ENCODE peak calls at places on chromosomes 3 and 15, in ten cellular contexts. Q, F, N, E, R, Y, L, B, H and C are unnamed samples.
A peak's percentile ranks its signal among the peaks of the same experiment; 100 is the strongest.

GRCh38 chr15:22916606-22917350 is 63.4 kb downstream of the CYFIP1 start:
- DNase-seq in Q (no peak), F (no peak), N (no peak), E (no peak), R (no peak), Y (no peak), L (no peak), B (no peak), H (no peak), C (no peak)

GRCh38 chr3:146130881-146131371 is 30.1 kb downstream of the PLOD2 start:
- DNase-seq in Q (no peak), F (no peak), N (no peak), E (no peak), R (no peak), Y (no peak), L (no peak), B (no peak), H (no peak), C (no peak)

GRCh38 chr3:4956743-4957142 is 22.5 kb upstream of the BHLHE40 start:
- DNase-seq in Q (no peak), F (no peak), N (no peak), E (no peak), R (no peak), Y (no peak), L (no peak), B (no peak), H (no peak), C (no peak)

GRCh38 chr3:184143327-184143726 is 8.2 kb downstream of the EIF2B5 start:
- DNase-seq in Q (no peak), F (no peak), N (no peak), E (no peak), R (no peak), Y (no peak), L (no peak), B (no peak), H (no peak), C (peak; percentile 32)

GRCh38 chr3:135576786-135577185 is 388.7 kb upstream of the PPP2R3A start:
- DNase-seq in Q (no peak), F (no peak), N (no peak), E (no peak), R (no peak), Y (no peak), L (no peak), B (no peak), H (no peak), C (no peak)

GRCh38 chr3:147812186-147812911 is 403.2 kb downstream of the ZIC1 start:
- DNase-seq in Q (no peak), F (no peak), N (no peak), E (no peak), R (no peak), Y (no peak), L (no peak), B (no peak), H (no peak), C (no peak)

GRCh38 chr3:172102123-172102882 is 62.9 kb downstream of the FNDC3B start:
- DNase-seq in Q (peak; percentile 28), F (no peak), N (peak; percentile 53), E (no peak), R (no peak), Y (no peak), L (no peak), B (peak; percentile 50), H (no peak), C (peak; percentile 78)

GRCh38 chr3:125137432-125138033 is 75.0 kb downstream of the SLC12A8 start:
- DNase-seq in Q (no peak), F (peak; percentile 22), N (no peak), E (no peak), R (peak; percentile 47), Y (no peak), L (no peak), B (no peak), H (no peak), C (no peak)

GRCh38 chr15:89322822-89323221 is 11.8 kb downstream of the POLG start:
- DNase-seq in Q (no peak), F (no peak), N (no peak), E (no peak), R (no peak), Y (no peak), L (no peak), B (no peak), H (no peak), C (no peak)

GRCh38 chr3:172315401-172316091 is 132.7 kb downstream of the GHSR start:
- DNase-seq in Q (no peak), F (peak; percentile 39), N (no peak), E (no peak), R (no peak), Y (no peak), L (no peak), B (no peak), H (no peak), C (no peak)

GRCh38 chr15:63232943-63233342 is 43.5 kb downstream of the RAB8B start:
- DNase-seq in Q (no peak), F (no peak), N (no peak), E (no peak), R (no peak), Y (no peak), L (no peak), B (no peak), H (no peak), C (no peak)

GRCh38 chr3:188526057-188526456 is 372.1 kb downstream of the LPP start:
- DNase-seq in Q (no peak), F (peak; percentile 21), N (no peak), E (no peak), R (peak; percentile 27), Y (no peak), L (peak; percentile 66), B (no peak), H (no peak), C (no peak)

GRCh38 chr15:29170496-29170895 is 99.1 kb downstream of the NSMCE3 start:
- DNase-seq in Q (no peak), F (no peak), N (no peak), E (no peak), R (no peak), Y (no peak), L (no peak), B (no peak), H (no peak), C (no peak)

GRCh38 chr3:72171946-72172345 is 387.0 kb upstream of the PROK2 start:
- DNase-seq in Q (no peak), F (no peak), N (no peak), E (no peak), R (peak; percentile 44), Y (peak; percentile 51), L (no peak), B (no peak), H (peak; percentile 33), C (no peak)

DNA sequence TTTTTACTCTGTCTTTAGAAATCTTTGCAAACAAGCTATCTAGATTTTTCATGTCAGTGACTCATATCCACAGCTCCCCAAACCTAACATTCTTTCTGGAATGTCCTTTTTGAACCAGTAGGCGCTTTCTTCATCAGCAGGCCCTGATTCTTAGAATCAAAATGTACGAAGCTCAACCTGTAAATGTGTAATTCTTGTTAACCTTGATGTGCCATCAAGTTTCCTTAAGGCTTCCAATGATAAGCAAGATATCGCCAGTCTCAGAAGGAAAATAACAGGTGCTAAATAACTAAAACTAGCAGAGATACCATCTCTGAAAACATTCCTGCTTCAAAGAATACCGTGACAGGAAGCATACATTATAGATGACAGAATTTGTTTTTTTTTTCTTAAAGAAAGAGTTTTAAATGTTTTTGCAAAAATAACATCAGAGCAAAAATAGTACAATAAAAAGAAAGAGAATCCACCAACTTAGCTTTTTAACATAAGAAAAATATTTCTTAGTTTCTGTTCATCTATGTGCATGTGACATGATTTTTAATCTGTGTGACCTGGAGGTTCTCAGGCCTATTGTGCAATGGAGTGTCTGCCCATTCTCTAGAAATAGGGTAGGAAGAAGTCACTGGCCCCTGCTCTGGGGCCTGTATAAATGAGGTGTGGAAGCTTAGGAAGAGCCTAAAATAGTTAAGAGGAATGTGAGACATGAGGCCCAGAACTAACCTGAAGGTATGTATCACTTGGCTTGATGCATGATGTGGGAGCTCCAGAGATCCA is 14.7 kb upstream of the SECISBP2L start:
- DNase-seq in Q (no peak), F (no peak), N (no peak), E (no peak), R (no peak), Y (no peak), L (no peak), B (no peak), H (no peak), C (no peak)
- TF ChIP-seq CTCF in Q (no peak), F (no peak), N (no peak), E (no peak), R (no peak), Y (no peak), L (no peak), B (no peak), H (no peak), C (no peak)

GRCh38 chr3:129442486-129442885 is 2.5 kb downstream of the IFT122 start:
- DNase-seq in Q (no peak), F (no peak), N (no peak), E (no peak), R (no peak), Y (no peak), L (no peak), B (no peak), H (no peak), C (no peak)

GRCh38 chr3:129442947-129443346 is 2.9 kb downstream of the IFT122 start:
- DNase-seq in Q (no peak), F (no peak), N (no peak), E (no peak), R (no peak), Y (no peak), L (no peak), B (no peak), H (no peak), C (no peak)

GRCh38 chr3:129441215-129441614 is 1.2 kb downstream of the IFT122 start:
- DNase-seq in Q (no peak), F (no peak), N (no peak), E (no peak), R (no peak), Y (no peak), L (no peak), B (peak; percentile 28), H (no peak), C (no peak)

GRCh38 chr3:129440648-129441190 is 695 bp downstream of the IFT122 start:
- DNase-seq in Q (no peak), F (no peak), N (no peak), E (no peak), R (no peak), Y (no peak), L (no peak), B (no peak), H (no peak), C (no peak)

GRCh38 chr3:129441782-129442181 is 1.8 kb downstream of the IFT122 start:
- DNase-seq in Q (no peak), F (no peak), N (no peak), E (peak; percentile 25), R (no peak), Y (no peak), L (no peak), B (no peak), H (no peak), C (no peak)
- H3K4me3 ChIP-seq in Q (no peak overlapping the region), F (no peak overlapping the region), N (no peak overlapping the region), E (no peak overlapping the region), R (peak overlapping the region; percentile 95), Y (no peak overlapping the region), L (peak overlapping the region; percentile 89), B (no peak overlapping the region), H (peak overlapping the region; percentile 88), C (no peak overlapping the region)

GRCh38 chr3:101635954-101636798 is 40.8 kb downstream of the ZBTB11 start:
- DNase-seq in Q (peak; percentile 34), F (peak; percentile 51), N (peak; percentile 73), E (peak; percentile 84), R (peak; percentile 38), Y (peak; percentile 80), L (peak; percentile 67), B (peak; percentile 67), H (peak; percentile 49), C (peak; percentile 64)
- TF ChIP-seq CTCF in Q (peak; percentile 36), F (peak; percentile 68), N (peak; percentile 68), E (peak; percentile 86), R (peak; percentile 45), Y (peak; percentile 65), L (peak; percentile 59), B (peak; percentile 75), H (peak; percentile 75), C (peak; percentile 65)

GRCh38 chr15:72781621-72782020 is 1.9 kb downstream of the ADPGK start:
- DNase-seq in Q (no peak), F (no peak), N (no peak), E (no peak), R (no peak), Y (no peak), L (no peak), B (no peak), H (no peak), C (no peak)
- H3K4me3 ChIP-seq in Q (no peak overlapping the region), F (no peak overlapping the region), N (no peak overlapping the region), E (no peak overlapping the region), R (peak overlapping the region; percentile 91), Y (no peak overlapping the region), L (peak overlapping the region; percentile 98), B (no peak overlapping the region), H (peak overlapping the region; percentile 100), C (peak overlapping the region; percentile 72)